ENCODE peak calls at places on chromosomes 5 and 9, in seven cellular contexts. S, Q, K, V, U, G and O are unnamed samples.

GRCh38 chr5:90477073-90477472 is 2.4 kb downstream of the POLR3G start:
- DNase-seq in S (peak), Q (no peak), K (peak), V (no peak), U (peak), G (peak), O (no peak)

GRCh38 chr5:154198611-154199230 is 8.2 kb downstream of the GALNT10 start:
- DNase-seq in S (peak), Q (no peak), K (no peak), V (peak), U (no peak), G (peak), O (peak)

GRCh38 chr5:168885324-168886120 is 306.4 kb upstream of the PANK3 start:
- DNase-seq in S (no peak), Q (peak), K (no peak), V (no peak), U (no peak), G (no peak), O (no peak)

GRCh38 chr9:80028501-80028900 is 456.7 kb downstream of the TLE4 start:
- DNase-seq in S (no peak), Q (no peak), K (no peak), V (no peak), U (no peak), G (no peak), O (no peak)

GRCh38 chr9:127707766-127708165 is 978 bp downstream of the CFAP157 start:
- DNase-seq in S (peak), Q (no peak), K (no peak), V (no peak), U (no peak), G (no peak), O (peak)

GRCh38 chr5:128597151-128597550 is 59.1 kb upstream of the FBN2 start:
- DNase-seq in S (peak), Q (no peak), K (no peak), V (no peak), U (no peak), G (no peak), O (no peak)

GRCh38 chr5:72451771-72452505 is 55.3 kb downstream of the ZNF366 start:
- DNase-seq in S (peak), Q (no peak), K (no peak), V (peak), U (no peak), G (peak), O (no peak)

GRCh38 chr9:131078427-131079366 is 17.6 kb upstream of the AIF1L start:
- DNase-seq in S (no peak), Q (no peak), K (no peak), V (no peak), U (no peak), G (no peak), O (peak)

GRCh38 chr9:132147331-132147730 is 14.5 kb upstream of the NTNG2 start:
- DNase-seq in S (no peak), Q (no peak), K (no peak), V (no peak), U (no peak), G (no peak), O (no peak)

GRCh38 chr9:36671561-36671960 is 98.9 kb downstream of the MELK start:
- DNase-seq in S (no peak), Q (no peak), K (no peak), V (no peak), U (no peak), G (no peak), O (no peak)

GRCh38 chr9:38382141-38382540 is 10.4 kb upstream of the ALDH1B1 start:
- DNase-seq in S (no peak), Q (no peak), K (no peak), V (no peak), U (no peak), G (no peak), O (peak)

GRCh38 chr9:76512826-76513225 is 53.8 kb downstream of the GCNT1 start:
- DNase-seq in S (no peak), Q (no peak), K (no peak), V (peak), U (no peak), G (peak), O (no peak)

GRCh38 chr5:87009146-87009545 is 258.5 kb upstream of the RASA1 start:
- DNase-seq in S (no peak), Q (no peak), K (no peak), V (peak), U (no peak), G (peak), O (no peak)

GRCh38 chr5:21807953-21808352 is 1045.2 kb downstream of the CDH12 start:
- DNase-seq in S (no peak), Q (no peak), K (no peak), V (peak), U (no peak), G (peak), O (peak)

GRCh38 chr9:78860806-78861475 is 564.0 kb downstream of the PSAT1 start:
- DNase-seq in S (peak), Q (no peak), K (no peak), V (peak), U (no peak), G (no peak), O (no peak)

GRCh38 chr5:1852324-1852947 is 30.3 kb downstream of the IRX4 start:
- DNase-seq in S (no peak), Q (no peak), K (no peak), V (no peak), U (no peak), G (no peak), O (no peak)

GRCh38 chr5:93279292-93279974 is 301.6 kb downstream of the NR2F1-AS1 start:
- DNase-seq in S (no peak), Q (no peak), K (no peak), V (peak), U (no peak), G (no peak), O (no peak)

GRCh38 chr5:185095-186070 is 5.9 kb upstream of the LRRC14B start:
- DNase-seq in S (no peak), Q (no peak), K (no peak), V (no peak), U (no peak), G (peak), O (no peak)

GRCh38 chr5:27015758-27016157 is 22.6 kb downstream of the CDH9 start:
- DNase-seq in S (no peak), Q (no peak), K (no peak), V (no peak), U (no peak), G (no peak), O (no peak)

GRCh38 chr9:107816187-107817021 is 326.8 kb upstream of the KLF4 start:
- DNase-seq in S (no peak), Q (no peak), K (no peak), V (no peak), U (no peak), G (no peak), O (no peak)

GRCh38 chr5:33816791-33817190 is 75.0 kb downstream of the ADAMTS12 start:
- DNase-seq in S (no peak), Q (no peak), K (no peak), V (peak), U (no peak), G (peak), O (no peak)

GRCh38 chr9:75889977-75890540 is 414 bp upstream of the PCSK5 start:
- DNase-seq in S (no peak), Q (no peak), K (no peak), V (peak), U (no peak), G (peak), O (peak)

GRCh38 chr9:99445377-99445891 is 223.4 kb downstream of the SEC61B start:
- DNase-seq in S (peak), Q (no peak), K (no peak), V (peak), U (no peak), G (peak), O (peak)

GRCh38 chr9:93107151-93107824 is 11.3 kb downstream of the CARD19 start:
- DNase-seq in S (no peak), Q (no peak), K (no peak), V (no peak), U (no peak), G (no peak), O (no peak)

GRCh38 chr9:89407070-89407469 is 88.8 kb downstream of the SECISBP2 start:
- DNase-seq in S (no peak), Q (no peak), K (no peak), V (no peak), U (no peak), G (no peak), O (no peak)
- H3K4me2 ChIP-seq in S (no peak), Q (no peak), K (no peak), V (no peak), U (no peak), G (no peak), O (no peak)

GRCh38 chr9:134630861-134631260 is 10.7 kb upstream of the COL5A1 start:
- DNase-seq in S (no peak), Q (no peak), K (no peak), V (no peak), U (peak), G (no peak), O (no peak)

GRCh38 chr9:134629586-134630392 is 11.8 kb upstream of the COL5A1 start:
- DNase-seq in S (no peak), Q (no peak), K (no peak), V (no peak), U (peak), G (no peak), O (no peak)

GRCh38 chr9:134631881-134632280 is 9.7 kb upstream of the COL5A1 start:
- DNase-seq in S (no peak), Q (no peak), K (no peak), V (no peak), U (peak), G (no peak), O (no peak)

GRCh38 chr9:134629061-134629585 is 12.5 kb upstream of the COL5A1 start:
- DNase-seq in S (no peak), Q (no peak), K (no peak), V (no peak), U (peak), G (no peak), O (no peak)

GRCh38 chr9:134630393-134630790 is 11.2 kb upstream of the COL5A1 start:
- DNase-seq in S (no peak), Q (no peak), K (no peak), V (no peak), U (peak), G (no peak), O (no peak)
- H3K4ac ChIP-seq in S (no peak), Q (no peak), K (no peak), V (no peak), U (no peak), G (no peak), O (no peak)

DNA sequence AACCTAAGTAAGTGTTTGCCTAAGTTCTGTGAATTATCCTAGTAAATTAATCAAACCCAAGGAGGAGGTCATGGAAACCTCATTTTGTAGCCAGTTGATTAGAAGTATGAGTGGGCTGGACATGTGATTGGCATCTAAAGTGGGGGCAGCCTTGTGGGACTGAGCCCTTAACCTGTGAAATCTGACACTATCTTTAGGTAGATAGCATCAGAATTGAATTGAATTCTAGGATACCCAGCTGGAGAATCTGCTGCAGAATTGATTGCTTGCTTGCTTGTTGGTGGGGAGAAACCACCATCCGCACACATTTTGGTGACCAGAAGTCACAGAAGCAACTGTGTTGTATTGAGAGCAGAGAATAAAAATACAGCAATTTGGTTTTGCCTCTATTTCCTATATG is 97.0 kb downstream of the FBXL7 start:
- DNase-seq in S (peak), Q (no peak), K (no peak), V (no peak), U (no peak), G (no peak), O (no peak)
- H3K18ac ChIP-seq in S (no peak), Q (no peak), K (no peak), V (no peak), U (no peak), G (no peak), O (no peak)

GRCh38 chr5:120690621-120691407 is 226.7 kb downstream of the PRR16 start:
- DNase-seq in S (no peak), Q (no peak), K (no peak), V (no peak), U (no peak), G (no peak), O (peak)
- H3K4me2 ChIP-seq in S (no peak), Q (no peak), K (no peak), V (no peak), U (no peak), G (no peak), O (no peak)

GRCh38 chr9:129449066-129449465 is 171.8 kb downstream of the C9orf50 start:
- DNase-seq in S (no peak), Q (no peak), K (no peak), V (no peak), U (no peak), G (no peak), O (no peak)
- H3K4ac ChIP-seq in S (no peak), Q (no peak), K (no peak), V (no peak), U (no peak), G (no peak), O (no peak)

DNA sequence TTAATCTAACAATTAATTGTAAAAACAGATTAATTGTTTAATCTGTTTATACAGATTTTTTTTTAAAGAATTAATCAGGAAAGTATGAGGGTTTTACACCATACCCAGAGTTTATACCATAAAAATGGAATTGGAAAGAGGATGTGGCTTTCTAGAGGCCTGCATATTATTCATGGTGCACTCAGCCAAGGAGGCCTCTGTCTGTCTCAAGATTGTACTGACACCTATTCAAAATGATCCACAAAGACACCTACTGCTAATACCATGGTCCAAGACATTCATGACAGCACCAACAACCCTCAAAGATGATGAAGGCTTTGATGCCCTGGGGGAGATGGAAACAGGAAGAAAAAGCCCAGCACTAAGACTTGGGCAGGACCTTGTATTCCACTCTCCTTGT is 58.1 kb upstream of the MAST4 start:
- DNase-seq in S (no peak), Q (no peak), K (no peak), V (no peak), U (no peak), G (no peak), O (no peak)
- H3K18ac ChIP-seq in S (no peak), Q (no peak), K (no peak), V (no peak), U (no peak), G (no peak), O (no peak)

GRCh38 chr9:18238254-18238653 is 235.7 kb upstream of the ADAMTSL1 start:
- DNase-seq in S (peak), Q (no peak), K (no peak), V (peak), U (no peak), G (peak), O (peak)
- H3K4me2 ChIP-seq in S (no peak), Q (no peak), K (no peak), V (peak), U (no peak), G (peak), O (no peak)